ENCODE peak calls at places on chromosome 1, in seven cellular contexts. A is SW480, Q is fibroblast of the aortic adventitia, H is NB4, J is fibroblast of pulmonary artery, U is T-helper 9 cell, R is T-cell. P is an unnamed sample.

GRCh38 chr1:20290624-20291597 is at the start of gene VWA5B1:
- DNase-seq in A (no peak), Q (no peak), U (no peak), H (peak), R (no peak), J (peak), P (peak)

GRCh38 chr1:91744973-91745648 is 140.8 kb downstream of the TGFBR3 start:
- DNase-seq in A (no peak), H (no peak), J (peak), R (no peak), Q (peak), U (no peak), P (peak)

GRCh38 chr1:208652300-208653160 is 408.3 kb upstream of the PLXNA2 start:
- DNase-seq in Q (peak), A (peak), U (no peak), R (peak), H (peak), J (peak), P (peak)

GRCh38 chr1:17865912-17866311 is 110.8 kb downstream of the ACTL8 start:
- DNase-seq in R (no peak), A (no peak), J (no peak), H (no peak), Q (no peak), U (no peak), P (no peak)

GRCh38 chr1:36516372-36517018 is 33.8 kb upstream of the CSF3R start:
- DNase-seq in U (peak), Q (peak), H (peak), J (peak), R (peak), A (peak), P (peak)

GRCh38 chr1:41536296-41536695 is 51.8 kb upstream of the EDN2 start:
- DNase-seq in R (no peak), U (no peak), J (no peak), H (no peak), Q (no peak), A (no peak), P (no peak)

GRCh38 chr1:17013598-17014320 is 2.0 kb upstream of the ATP13A2 start:
- DNase-seq in R (peak), U (no peak), J (no peak), A (no peak), Q (no peak), H (peak), P (no peak)

GRCh38 chr1:31181515-31182343 is 58.0 kb downstream of the NKAIN1 start:
- DNase-seq in U (peak), R (peak), Q (peak), A (peak), H (peak), J (peak), P (peak)

GRCh38 chr1:212414328-212415106 is at the start of gene PACC1:
- DNase-seq in J (peak), Q (peak), H (peak), A (peak), U (peak), R (peak), P (peak)

GRCh38 chr1:207282049-207282448 is 39.4 kb upstream of the CD55 start:
- DNase-seq in A (no peak), Q (no peak), H (no peak), U (no peak), R (no peak), J (peak), P (no peak)

GRCh38 chr1:154595621-154596020 is 12.4 kb downstream of the ADAR start:
- DNase-seq in H (no peak), Q (peak), R (no peak), U (no peak), A (no peak), J (peak), P (no peak)

GRCh38 chr1:244962140-244962539 is 97.8 kb upstream of the HNRNPU start:
- DNase-seq in R (no peak), A (no peak), Q (peak), H (no peak), J (no peak), U (no peak), P (no peak)

GRCh38 chr1:24912359-24913273 is 17.5 kb downstream of the RUNX3 start:
- DNase-seq in H (no peak), Q (no peak), A (no peak), U (no peak), J (no peak), R (no peak), P (no peak)

GRCh38 chr1:245791410-245792312 is 636.9 kb downstream of the KIF26B start:
- DNase-seq in Q (peak), A (no peak), J (peak), R (no peak), H (no peak), U (no peak), P (no peak)

GRCh38 chr1:42941640-42942330 is 16.9 kb downstream of the SLC2A1 start:
- DNase-seq in J (peak), R (no peak), U (no peak), H (no peak), A (peak), Q (peak), P (peak)

GRCh38 chr1:20266141-20266540 is 24.5 kb upstream of the VWA5B1 start:
- DNase-seq in Q (peak), A (no peak), R (no peak), J (peak), U (no peak), H (no peak), P (no peak)

GRCh38 chr1:36323636-36324321 is at the start of gene EVA1B:
- DNase-seq in A (peak), R (peak), U (peak), J (peak), Q (peak), H (peak), P (peak)

GRCh38 chr1:230230948-230231738 is 164.1 kb downstream of the GALNT2 start:
- DNase-seq in Q (no peak), A (no peak), U (no peak), R (no peak), J (no peak), H (no peak), P (peak)

GRCh38 chr1:100414693-100415092 is 62.4 kb downstream of the CDC14A start:
- DNase-seq in R (no peak), U (no peak), J (no peak), A (no peak), Q (no peak), H (peak), P (no peak)

GRCh38 chr1:12615916-12616708 is 1.9 kb downstream of the DHRS3 start:
- DNase-seq in H (peak), U (no peak), R (no peak), J (peak), A (peak), Q (peak), P (peak)

GRCh38 chr1:84582802-84583587 is 8.8 kb upstream of the CTBS start:
- DNase-seq in H (no peak), A (peak), Q (peak), J (peak), U (no peak), R (no peak), P (peak)

GRCh38 chr1:40880813-40881549 is 18.8 kb upstream of the CITED4 start:
- DNase-seq in H (no peak), Q (no peak), A (no peak), J (no peak), U (no peak), R (no peak), P (no peak)

GRCh38 chr1:204150702-204151561 is 912 bp downstream of the ETNK2 start:
- DNase-seq in H (peak), R (peak), J (no peak), U (no peak), A (no peak), Q (no peak), P (no peak)

GRCh38 chr1:2241820-2242219 is 13.7 kb downstream of the SKI start:
- DNase-seq in H (no peak), J (no peak), A (no peak), Q (no peak), R (no peak), U (no peak), P (no peak)

GRCh38 chr1:66532798-66533783 is 862 bp upstream of the SGIP1 start:
- DNase-seq in U (no peak), J (peak), A (no peak), Q (peak), H (no peak), R (peak), P (no peak)

GRCh38 chr1:44678120-44678519 is 3.6 kb downstream of the ARMH1 start:
- DNase-seq in Q (no peak), A (no peak), J (no peak), R (no peak), U (no peak), H (no peak), P (no peak)

GRCh38 chr1:57874426-57874825 is 450.6 kb upstream of the DAB1 start:
- DNase-seq in A (peak), R (no peak), U (no peak), H (no peak), J (no peak), Q (no peak), P (peak)

GRCh38 chr1:244674446-244674845 is 21.5 kb downstream of the DESI2 start:
- DNase-seq in R (no peak), J (no peak), H (no peak), A (no peak), U (no peak), Q (no peak), P (no peak)

GRCh38 chr1:63821650-63822049 is 47.8 kb downstream of the ROR1 start:
- DNase-seq in R (no peak), J (peak), Q (peak), H (no peak), U (no peak), A (peak), P (no peak)

GRCh38 chr1:150535511-150536281 is 13.5 kb upstream of the ADAMTSL4 start:
- DNase-seq in J (no peak), R (no peak), H (no peak), Q (peak), A (peak), U (no peak), P (no peak)

GRCh38 chr1:164726235-164726634 is 167.3 kb downstream of the PBX1 start:
- DNase-seq in U (no peak), J (peak), H (no peak), Q (peak), R (no peak), A (no peak), P (no peak)

GRCh38 chr1:169345500-169345899 is 22.1 kb downstream of the NME7 start:
- DNase-seq in Q (no peak), U (no peak), A (no peak), H (no peak), R (no peak), J (no peak), P (no peak)